ENCODE peak calls at places on chromosome 14, in seven cellular contexts. D, T, X, M, A, N and H are unnamed samples.

GRCh38 chr14:35985504-35986218 is 159.5 kb downstream of the BRMS1L start:
- DNase-seq in X (no peak), N (no peak), M (no peak), A (no peak), D (no peak), T (no peak), H (no peak)

GRCh38 chr14:93005838-93006237 is 82.9 kb downstream of the CHGA start:
- DNase-seq in D (peak), M (no peak), T (no peak), N (no peak), X (no peak), A (peak), H (no peak)

GRCh38 chr14:50786821-50787464 is 44.0 kb downstream of the NIN start:
- DNase-seq in D (no peak), N (no peak), T (no peak), A (no peak), M (no peak), X (no peak), H (no peak)

GRCh38 chr14:23405516-23406025 is 2.5 kb downstream of the MYH6 start:
- DNase-seq in N (no peak), X (no peak), D (no peak), M (no peak), T (no peak), A (no peak), H (no peak)

GRCh38 chr14:25050494-25051170 is 685 bp upstream of the STXBP6 start:
- DNase-seq in M (peak), N (no peak), T (no peak), D (no peak), A (peak), X (no peak), H (peak)

GRCh38 chr14:36177489-36177888 is 967 bp upstream of the PTCSC3 start:
- DNase-seq in A (no peak), X (no peak), M (no peak), N (no peak), T (no peak), D (no peak), H (no peak)

GRCh38 chr14:73833530-73834257 is 17.9 kb upstream of the PTGR2 start:
- DNase-seq in D (no peak), A (peak), N (no peak), M (no peak), X (peak), T (no peak), H (no peak)

GRCh38 chr14:43407721-43408120 is 1099.4 kb downstream of the FSCB start:
- DNase-seq in D (no peak), T (no peak), X (no peak), M (peak), N (no peak), A (no peak), H (no peak)

GRCh38 chr14:104707629-104708595 is 16.1 kb upstream of the ADSS1 start:
- DNase-seq in M (no peak), D (no peak), A (no peak), N (no peak), X (no peak), T (no peak), H (no peak)

GRCh38 chr14:51331651-51332367 is 91.8 kb downstream of the TMX1 start:
- DNase-seq in X (no peak), T (no peak), N (no peak), D (no peak), A (no peak), M (no peak), H (no peak)

GRCh38 chr14:23120405-23121251 is 1.6 kb upstream of the CEBPE start:
- DNase-seq in T (peak), M (peak), A (peak), N (peak), D (peak), X (peak), H (peak)

GRCh38 chr14:77076118-77076631 is 21.9 kb upstream of the CIPC start:
- DNase-seq in T (peak), X (no peak), D (peak), A (no peak), M (peak), N (peak), H (no peak)

GRCh38 chr14:24311837-24312615 is 724 bp downstream of the LTB4R start:
- DNase-seq in X (no peak), M (no peak), T (no peak), D (no peak), N (no peak), A (peak), H (no peak)

GRCh38 chr14:89853976-89854693 is 100.4 kb downstream of the EFCAB11 start:
- DNase-seq in N (no peak), M (no peak), D (no peak), X (no peak), A (no peak), T (no peak), H (no peak)

GRCh38 chr14:66503532-66503931 is 4.4 kb upstream of the GPHN start:
- DNase-seq in D (no peak), T (no peak), A (peak), N (no peak), X (no peak), M (peak), H (no peak)

GRCh38 chr14:94571395-94571794 is 9.8 kb upstream of the SERPINA5 start:
- DNase-seq in T (no peak), D (peak), A (no peak), M (no peak), N (no peak), X (no peak), H (no peak)

GRCh38 chr14:95597784-95598204 is 62.9 kb downstream of the GLRX5 start:
- DNase-seq in M (no peak), N (no peak), T (no peak), A (peak), D (no peak), X (no peak), H (peak)

GRCh38 chr14:56555921-56556570 is 23.6 kb upstream of the TMEM260 start:
- DNase-seq in A (peak), X (no peak), T (no peak), D (no peak), N (no peak), M (peak), H (no peak)

GRCh38 chr14:77158175-77158908 is 16.8 kb upstream of the ZDHHC22 start:
- DNase-seq in A (peak), N (no peak), M (peak), X (peak), T (peak), D (no peak), H (peak)

GRCh38 chr14:55718551-55718950 is 138.5 kb downstream of the KTN1 start:
- DNase-seq in X (no peak), D (no peak), N (no peak), A (no peak), M (no peak), T (no peak), H (no peak)

GRCh38 chr14:79091381-79091963 is 921.3 kb downstream of the NRXN3 start:
- DNase-seq in A (no peak), T (no peak), M (no peak), N (no peak), D (no peak), X (no peak), H (no peak)

GRCh38 chr14:105925615-105926414 is 399.4 kb downstream of the TMEM121 start:
- DNase-seq in M (no peak), N (no peak), D (peak), A (no peak), X (no peak), T (no peak), H (no peak)

GRCh38 chr14:61101803-61102548 is 120.9 kb downstream of the SLC38A6 start:
- DNase-seq in N (no peak), T (peak), M (peak), A (peak), D (no peak), X (peak), H (no peak)

GRCh38 chr14:38074754-38075153 is 132.9 kb upstream of the SSTR1 start:
- DNase-seq in X (no peak), T (no peak), M (no peak), N (no peak), A (no peak), D (no peak), H (no peak)

GRCh38 chr14:96246535-96246839 is 9.5 kb upstream of the BDKRB1 start:
- DNase-seq in T (no peak), X (peak), A (peak), D (no peak), M (no peak), N (no peak), H (peak)

GRCh38 chr14:59481407-59482119 is 2.6 kb downstream of the L3HYPDH start:
- DNase-seq in A (peak), N (no peak), X (no peak), T (no peak), M (peak), D (no peak), H (no peak)

GRCh38 chr14:73787760-73788508 is 63.7 kb upstream of the PTGR2 start:
- DNase-seq in X (no peak), D (no peak), N (no peak), M (peak), T (no peak), A (peak), H (no peak)

GRCh38 chr14:77616133-77616453 is 344 bp downstream of the SPTLC2 start:
- DNase-seq in M (no peak), A (no peak), X (no peak), T (peak), D (peak), N (no peak), H (no peak)

GRCh38 chr14:104249706-104250105 is 111.3 kb downstream of the KIF26A start:
- DNase-seq in X (no peak), T (no peak), D (peak), A (no peak), M (no peak), N (no peak), H (no peak)

GRCh38 chr14:58238252-58239247 is 6.1 kb upstream of the PSMA3 start:
- DNase-seq in A (peak), M (peak), X (no peak), D (no peak), T (no peak), N (no peak), H (no peak)

GRCh38 chr14:80781968-80782367 is 159.6 kb downstream of the CEP128 start:
- DNase-seq in M (no peak), A (peak), N (no peak), D (no peak), X (peak), T (no peak), H (no peak)

GRCh38 chr14:71594828-71595227 is 337.4 kb upstream of the RGS6 start:
- DNase-seq in N (no peak), A (no peak), X (no peak), M (no peak), D (no peak), T (no peak), H (peak)

GRCh38 chr14:49924852-49925251 is 32.0 kb downstream of the ARF6 start:
- DNase-seq in N (no peak), X (no peak), M (no peak), T (no peak), D (no peak), A (no peak), H (no peak)

GRCh38 chr14:68790656-68791077 is 2.2 kb downstream of the ZFP36L1 start:
- DNase-seq in A (no peak), T (peak), N (no peak), D (peak), X (no peak), M (peak), H (no peak)

DNA sequence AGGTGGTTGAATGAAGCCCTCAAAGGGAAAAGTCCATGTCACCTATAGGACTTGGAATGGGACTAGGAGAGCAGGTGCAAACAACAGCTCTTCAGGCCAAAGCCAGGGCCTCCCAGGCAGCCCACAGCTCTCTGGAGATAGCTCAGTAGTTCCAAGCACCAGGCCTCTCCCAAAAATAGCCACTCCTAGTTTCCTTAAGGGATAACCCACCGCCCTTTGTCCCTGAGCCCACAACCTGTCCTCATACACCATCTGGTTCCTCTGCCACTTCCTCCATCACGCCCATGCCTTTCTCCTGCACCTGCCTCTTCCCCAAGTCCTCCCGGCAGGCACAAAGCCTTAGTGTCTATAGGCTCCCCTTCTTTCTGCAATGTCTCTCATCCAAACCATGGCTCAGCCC is 2.1 kb downstream of the RAB15 start:
- DNase-seq in N (no peak), T (no peak), M (no peak), A (no peak), D (no peak), X (no peak), H (no peak)
- H3K4me3 ChIP-seq in N (no peak), T (no peak), M (no peak), A (no peak), D (no peak), X (peak), H (no peak)

GRCh38 chr14:98751110-98751509 is 520.9 kb downstream of the BCL11B start:
- DNase-seq in A (no peak), M (no peak), X (no peak), T (no peak), N (no peak), D (no peak), H (no peak)
- TF ChIP-seq CTCF in A (no peak), M (no peak), X (no peak), T (no peak), N (no peak), D (no peak), H (no peak)

DNA sequence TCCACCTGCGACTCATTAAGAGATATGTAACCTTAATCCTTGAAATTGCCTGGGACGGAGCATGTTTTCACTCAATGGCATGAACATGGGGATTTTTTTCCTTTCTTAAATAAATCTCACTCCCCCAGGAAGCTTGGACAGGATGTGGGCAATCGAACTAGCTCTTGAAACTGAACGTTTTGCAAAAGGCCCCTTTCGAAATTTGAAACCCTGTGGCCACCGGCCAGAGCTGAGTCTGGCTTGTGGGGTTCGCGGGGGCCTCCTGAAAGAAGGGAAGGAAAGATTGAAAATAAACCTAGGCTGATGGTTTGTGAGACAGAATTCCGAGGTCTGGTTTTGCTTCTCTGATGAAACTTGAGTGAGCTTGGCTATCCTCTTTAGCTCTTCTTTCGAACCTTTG is 101.4 kb upstream of the RTL1 start:
- DNase-seq in M (no peak), X (no peak), A (no peak), T (peak), D (peak), N (no peak), H (peak)
- H3K4me3 ChIP-seq in M (no peak), X (no peak), A (no peak), T (no peak), D (no peak), N (no peak), H (no peak)

GRCh38 chr14:31456841-31457664 is at the start of gene DTD2:
- DNase-seq in X (peak), T (peak), M (peak), A (peak), N (peak), D (peak), H (peak)
- TF ChIP-seq CTCF in X (no peak), T (no peak), M (no peak), A (no peak), N (no peak), D (no peak), H (no peak)

DNA sequence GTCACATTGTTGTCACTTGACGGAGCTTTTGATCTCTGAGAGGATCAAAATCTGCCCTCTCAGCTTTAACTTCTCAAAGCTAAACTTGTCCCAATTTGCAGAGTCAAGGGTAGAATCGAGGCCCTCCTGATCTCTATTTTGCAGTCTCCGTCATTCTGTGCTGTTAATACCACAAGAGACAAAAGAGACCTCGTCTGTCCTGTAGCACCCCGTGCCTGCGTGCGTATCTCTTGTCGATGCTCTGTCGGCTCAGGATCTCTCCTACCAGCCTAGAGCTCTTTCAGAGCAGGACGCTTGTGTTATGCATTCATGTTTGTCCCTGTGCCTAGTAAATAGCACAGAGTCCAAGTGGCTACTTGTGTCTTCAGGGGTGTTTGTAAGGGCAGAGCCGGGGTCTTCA is 5.1 kb downstream of the EVL start:
- DNase-seq in D (no peak), M (no peak), X (no peak), N (no peak), T (no peak), A (no peak), H (no peak)
- H3K4me3 ChIP-seq in D (no peak), M (no peak), X (no peak), N (no peak), T (no peak), A (no peak), H (no peak)

GRCh38 chr14:21768116-21768874 is 94.7 kb upstream of the OR4E1 start:
- DNase-seq in A (peak), X (peak), T (no peak), D (no peak), N (no peak), M (peak), H (no peak)
- TF ChIP-seq CTCF in A (peak), X (peak), T (no peak), D (no peak), N (peak), M (peak), H (peak)

GRCh38 chr14:21072102-21072501 is 2.0 kb downstream of the ARHGEF40 start:
- DNase-seq in D (no peak), T (peak), M (no peak), N (no peak), A (peak), X (no peak), H (no peak)
- H3K4me3 ChIP-seq in D (peak), T (peak), M (no peak), N (peak), A (no peak), X (peak), H (peak)

GRCh38 chr14:74840603-74841030 is 35.3 kb downstream of the PROX2 start:
- DNase-seq in X (no peak), D (no peak), A (no peak), T (no peak), M (no peak), N (no peak), H (no peak)

GRCh38 chr14:74846168-74846567 is 29.8 kb downstream of the PROX2 start:
- DNase-seq in X (no peak), D (no peak), A (no peak), M (no peak), N (no peak), T (no peak), H (peak)

GRCh38 chr14:74841230-74842207 is 34.4 kb downstream of the PROX2 start:
- DNase-seq in D (no peak), T (no peak), X (no peak), M (no peak), N (no peak), A (no peak), H (no peak)

GRCh38 chr14:74846968-74847549 is 28.9 kb downstream of the PROX2 start:
- DNase-seq in X (no peak), A (peak), M (no peak), T (no peak), N (no peak), D (no peak), H (peak)

DNA sequence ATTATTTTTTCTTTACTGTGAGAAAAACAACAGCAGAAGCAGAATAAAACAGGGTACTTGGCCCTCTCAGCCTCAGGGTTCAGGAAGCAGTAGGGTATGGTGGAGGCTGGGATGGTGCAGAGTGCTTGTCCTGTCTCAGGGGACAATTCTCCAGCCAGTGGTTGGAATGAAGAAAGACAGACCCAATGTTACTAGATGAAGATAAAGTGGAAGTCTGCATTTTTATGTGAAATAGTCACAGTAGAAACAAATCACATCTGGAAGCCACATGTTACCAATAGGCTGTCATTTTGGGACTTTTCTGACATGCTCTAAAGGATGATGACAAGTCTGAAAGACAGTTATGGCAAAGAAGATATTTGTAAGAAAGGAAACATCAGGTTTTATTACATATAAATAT is 32.3 kb downstream of the PROX2 start:
- DNase-seq in D (no peak), T (no peak), X (no peak), A (no peak), M (no peak), N (no peak), H (peak)
- TF ChIP-seq CTCF in D (no peak), T (no peak), X (no peak), A (no peak), M (no peak), N (no peak), H (peak)